ENCODE peak calls at places on chromosomes 2 and 18, in ten cellular contexts. One of them, this sample, is unnamed.

GRCh38 chr18:62505669-62506494 is 16.9 kb upstream of the ZCCHC2 start:
- DNase-seq in IMR-90: no peak
- DNase-seq in tibial nerve: no peak
- DNase-seq in kidney epithelial cell: no peak
- DNase-seq in BE2C: no peak
- DNase-seq in ovary: no peak
- DNase-seq in left ventricle myocardium inferior: no peak
- DNase-seq in thyroid gland: no peak
- DNase-seq in mammary epithelial cell: peak; percentile 24
- DNase-seq in Panc1: no peak
- DNase-seq in this sample: peak; percentile 29

GRCh38 chr18:77635441-77635840 is 385.8 kb downstream of the GALR1 start:
- DNase-seq in IMR-90: no peak
- DNase-seq in tibial nerve: no peak
- DNase-seq in kidney epithelial cell: no peak
- DNase-seq in BE2C: no peak
- DNase-seq in ovary: peak; percentile 55
- DNase-seq in left ventricle myocardium inferior: peak; percentile 34
- DNase-seq in thyroid gland: no peak
- DNase-seq in mammary epithelial cell: no peak
- DNase-seq in Panc1: no peak
- DNase-seq in this sample: no peak

GRCh38 chr18:13259701-13260100 is 41.1 kb downstream of the LDLRAD4 start:
- DNase-seq in IMR-90: no peak
- DNase-seq in tibial nerve: no peak
- DNase-seq in kidney epithelial cell: no peak
- DNase-seq in BE2C: no peak
- DNase-seq in ovary: no peak
- DNase-seq in left ventricle myocardium inferior: no peak
- DNase-seq in thyroid gland: no peak
- DNase-seq in mammary epithelial cell: no peak
- DNase-seq in Panc1: no peak
- DNase-seq in this sample: no peak

GRCh38 chr2:108988796-108989713 is at the start of gene EDAR:
- DNase-seq in IMR-90: no peak
- DNase-seq in tibial nerve: no peak
- DNase-seq in kidney epithelial cell: no peak
- DNase-seq in BE2C: peak; percentile 47
- DNase-seq in ovary: no peak
- DNase-seq in left ventricle myocardium inferior: peak; percentile 23
- DNase-seq in thyroid gland: peak; percentile 61
- DNase-seq in mammary epithelial cell: peak; percentile 70
- DNase-seq in Panc1: no peak
- DNase-seq in this sample: peak; percentile 74

GRCh38 chr2:45302011-45302325 is 292.7 kb upstream of the SIX2 start:
- DNase-seq in IMR-90: no peak
- DNase-seq in tibial nerve: no peak
- DNase-seq in kidney epithelial cell: no peak
- DNase-seq in BE2C: no peak
- DNase-seq in ovary: no peak
- DNase-seq in left ventricle myocardium inferior: no peak
- DNase-seq in thyroid gland: peak; percentile 3
- DNase-seq in mammary epithelial cell: no peak
- DNase-seq in Panc1: no peak
- DNase-seq in this sample: no peak

GRCh38 chr2:239470151-239470900 is 69.5 kb upstream of the HDAC4 start:
- DNase-seq in IMR-90: no peak
- DNase-seq in tibial nerve: no peak
- DNase-seq in kidney epithelial cell: no peak
- DNase-seq in BE2C: no peak
- DNase-seq in ovary: no peak
- DNase-seq in left ventricle myocardium inferior: no peak
- DNase-seq in thyroid gland: no peak
- DNase-seq in mammary epithelial cell: no peak
- DNase-seq in Panc1: no peak
- DNase-seq in this sample: no peak

GRCh38 chr2:209680596-209680995 is 91.0 kb upstream of the UNC80 start:
- DNase-seq in IMR-90: no peak
- DNase-seq in tibial nerve: no peak
- DNase-seq in kidney epithelial cell: no peak
- DNase-seq in BE2C: no peak
- DNase-seq in ovary: no peak
- DNase-seq in left ventricle myocardium inferior: no peak
- DNase-seq in thyroid gland: no peak
- DNase-seq in mammary epithelial cell: no peak
- DNase-seq in Panc1: no peak
- DNase-seq in this sample: no peak

GRCh38 chr2:7573166-7573845 is 656.1 kb downstream of the RNF144A start:
- DNase-seq in IMR-90: no peak
- DNase-seq in tibial nerve: no peak
- DNase-seq in kidney epithelial cell: no peak
- DNase-seq in BE2C: no peak
- DNase-seq in ovary: no peak
- DNase-seq in left ventricle myocardium inferior: no peak
- DNase-seq in thyroid gland: no peak
- DNase-seq in mammary epithelial cell: no peak
- DNase-seq in Panc1: no peak
- DNase-seq in this sample: no peak

GRCh38 chr2:4653989-4654388 is 950.6 kb downstream of the DCDC2C start:
- DNase-seq in IMR-90: no peak
- DNase-seq in tibial nerve: no peak
- DNase-seq in kidney epithelial cell: no peak
- DNase-seq in BE2C: no peak
- DNase-seq in ovary: no peak
- DNase-seq in left ventricle myocardium inferior: no peak
- DNase-seq in thyroid gland: no peak
- DNase-seq in mammary epithelial cell: no peak
- DNase-seq in Panc1: no peak
- DNase-seq in this sample: no peak

GRCh38 chr2:55922488-55922887 is 1.1 kb downstream of the EFEMP1 start:
- DNase-seq in IMR-90: peak; percentile 58
- DNase-seq in tibial nerve: no peak
- DNase-seq in kidney epithelial cell: no peak
- DNase-seq in BE2C: no peak
- DNase-seq in ovary: peak; percentile 15
- DNase-seq in left ventricle myocardium inferior: no peak
- DNase-seq in thyroid gland: no peak
- DNase-seq in mammary epithelial cell: peak; percentile 45
- DNase-seq in Panc1: no peak
- DNase-seq in this sample: peak; percentile 52
- H3K4me3 ChIP-seq in IMR-90: peak overlapping the region; percentile 92
- H3K4me3 ChIP-seq in tibial nerve: peak overlapping the region; percentile 54
- H3K4me3 ChIP-seq in kidney epithelial cell: peak overlapping the region; percentile 65
- H3K4me3 ChIP-seq in BE2C: no peak overlapping the region
- H3K4me3 ChIP-seq in ovary: peak overlapping the region; percentile 83
- H3K4me3 ChIP-seq in left ventricle myocardium inferior: peak overlapping the region; percentile 76
- H3K4me3 ChIP-seq in thyroid gland: no peak overlapping the region
- H3K4me3 ChIP-seq in mammary epithelial cell: peak overlapping the region; percentile 77
- H3K4me3 ChIP-seq in Panc1: no peak overlapping the region
- H3K4me3 ChIP-seq in this sample: peak overlapping the region; percentile 65

DNA sequence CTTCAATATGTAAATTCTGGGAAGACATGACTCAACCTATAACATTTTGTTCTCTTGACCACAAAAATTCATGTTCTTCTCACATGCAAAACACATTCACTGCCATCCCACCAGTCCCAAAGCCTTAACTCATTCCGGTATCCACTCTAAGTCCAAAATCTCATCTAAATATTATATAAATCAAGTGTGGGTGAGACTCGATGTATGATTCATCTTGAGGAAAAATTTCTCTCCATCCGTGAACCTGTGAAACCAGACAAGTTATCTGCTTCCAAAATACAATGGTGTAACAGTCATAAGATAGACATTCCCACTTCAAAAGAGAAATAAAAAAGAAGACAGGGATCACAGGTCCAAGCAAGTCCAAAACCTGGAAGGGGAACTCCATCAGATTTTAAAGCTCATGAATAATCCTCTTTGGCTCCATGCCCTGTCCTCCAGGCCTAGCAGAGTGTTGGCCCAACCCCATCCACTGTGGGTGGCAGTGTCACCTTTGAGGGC is 101.3 kb downstream of the RAD51AP2 start:
- DNase-seq in IMR-90: peak; percentile 81
- DNase-seq in tibial nerve: no peak
- DNase-seq in kidney epithelial cell: peak; percentile 61
- DNase-seq in BE2C: no peak
- DNase-seq in ovary: no peak
- DNase-seq in left ventricle myocardium inferior: no peak
- DNase-seq in thyroid gland: no peak
- DNase-seq in mammary epithelial cell: peak; percentile 99
- DNase-seq in Panc1: no peak
- DNase-seq in this sample: peak; percentile 100
- TF ChIP-seq CTCF in IMR-90: no peak
- TF ChIP-seq CTCF in tibial nerve: no peak
- TF ChIP-seq CTCF in kidney epithelial cell: no peak
- TF ChIP-seq CTCF in BE2C: no peak
- TF ChIP-seq CTCF in ovary: no peak
- TF ChIP-seq CTCF in left ventricle myocardium inferior: no peak
- TF ChIP-seq CTCF in thyroid gland: no peak
- TF ChIP-seq CTCF in mammary epithelial cell: no peak
- TF ChIP-seq CTCF in Panc1: no peak
- TF ChIP-seq CTCF in this sample: no peak

GRCh38 chr2:111116843-111117665 is 3.7 kb upstream of the BCL2L11 start:
- DNase-seq in IMR-90: peak; percentile 71
- DNase-seq in tibial nerve: peak; percentile 52
- DNase-seq in kidney epithelial cell: no peak
- DNase-seq in BE2C: peak; percentile 69
- DNase-seq in ovary: peak; percentile 67
- DNase-seq in left ventricle myocardium inferior: peak; percentile 67
- DNase-seq in thyroid gland: peak; percentile 92
- DNase-seq in mammary epithelial cell: peak; percentile 76
- DNase-seq in Panc1: peak; percentile 63
- DNase-seq in this sample: peak; percentile 61
- H3K27me3 ChIP-seq in IMR-90: peaks cover 39% of the 10 kb centered on the region
- H3K27me3 ChIP-seq in tibial nerve: no peaks in the 10 kb centered on the region
- H3K27me3 ChIP-seq in kidney epithelial cell: peaks cover 16% of the 10 kb centered on the region
- H3K27me3 ChIP-seq in BE2C: no peaks in the 10 kb centered on the region
- H3K27me3 ChIP-seq in ovary: no peaks in the 10 kb centered on the region
- H3K27me3 ChIP-seq in left ventricle myocardium inferior: peaks cover 67% of the 10 kb centered on the region
- H3K27me3 ChIP-seq in thyroid gland: peaks cover 7% of the 10 kb centered on the region
- H3K27me3 ChIP-seq in mammary epithelial cell: no peaks in the 10 kb centered on the region
- H3K27me3 ChIP-seq in Panc1: no peaks in the 10 kb centered on the region
- H3K27me3 ChIP-seq in this sample: peaks cover 1% of the 10 kb centered on the region

GRCh38 chr2:175576270-175576669 is 394.8 kb upstream of the ATP5MC3 start:
- DNase-seq in IMR-90: no peak
- DNase-seq in tibial nerve: no peak
- DNase-seq in kidney epithelial cell: no peak
- DNase-seq in BE2C: no peak
- DNase-seq in ovary: no peak
- DNase-seq in left ventricle myocardium inferior: no peak
- DNase-seq in thyroid gland: no peak
- DNase-seq in mammary epithelial cell: no peak
- DNase-seq in Panc1: no peak
- DNase-seq in this sample: no peak
- H3K4me3 ChIP-seq in IMR-90: no peak overlapping the region
- H3K4me3 ChIP-seq in tibial nerve: no peak overlapping the region
- H3K4me3 ChIP-seq in kidney epithelial cell: no peak overlapping the region
- H3K4me3 ChIP-seq in BE2C: no peak overlapping the region
- H3K4me3 ChIP-seq in ovary: no peak overlapping the region
- H3K4me3 ChIP-seq in left ventricle myocardium inferior: no peak overlapping the region
- H3K4me3 ChIP-seq in thyroid gland: no peak overlapping the region
- H3K4me3 ChIP-seq in mammary epithelial cell: no peak overlapping the region
- H3K4me3 ChIP-seq in Panc1: no peak overlapping the region
- H3K4me3 ChIP-seq in this sample: no peak overlapping the region

DNA sequence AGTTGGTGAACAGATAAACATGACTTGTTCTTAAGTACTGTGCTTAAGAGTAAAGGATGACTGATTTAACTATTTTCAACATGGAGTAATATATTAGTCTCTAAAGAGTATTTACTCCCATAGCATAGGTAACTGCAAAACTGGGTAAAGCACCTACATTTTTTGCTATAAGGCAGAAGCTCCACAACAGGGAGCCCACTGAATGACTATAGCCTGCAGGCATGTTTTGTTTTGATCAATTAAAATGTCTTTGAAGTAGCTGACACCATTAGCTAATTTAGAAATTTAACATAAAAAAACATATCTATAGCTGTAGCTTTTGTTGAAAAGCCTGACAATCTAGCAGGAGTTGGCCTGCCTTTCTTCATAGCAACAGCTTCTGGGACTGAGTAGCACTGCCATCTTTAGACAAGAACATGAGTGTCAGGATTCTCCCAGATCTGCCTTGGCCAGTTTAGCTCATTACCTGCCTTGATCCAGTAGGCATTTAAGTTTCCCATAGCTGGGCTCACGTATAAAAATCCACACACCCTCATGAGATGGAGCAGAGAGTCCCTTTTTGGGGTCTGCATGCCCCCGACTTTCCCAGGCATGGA is 1935.1 kb upstream of the PIK3C3 start:
- DNase-seq in IMR-90: no peak
- DNase-seq in tibial nerve: no peak
- DNase-seq in kidney epithelial cell: no peak
- DNase-seq in BE2C: no peak
- DNase-seq in ovary: no peak
- DNase-seq in left ventricle myocardium inferior: no peak
- DNase-seq in thyroid gland: no peak
- DNase-seq in mammary epithelial cell: no peak
- DNase-seq in Panc1: no peak
- DNase-seq in this sample: no peak
- TF ChIP-seq CTCF in IMR-90: no peak
- TF ChIP-seq CTCF in tibial nerve: no peak
- TF ChIP-seq CTCF in kidney epithelial cell: no peak
- TF ChIP-seq CTCF in BE2C: no peak
- TF ChIP-seq CTCF in ovary: no peak
- TF ChIP-seq CTCF in left ventricle myocardium inferior: no peak
- TF ChIP-seq CTCF in thyroid gland: no peak
- TF ChIP-seq CTCF in mammary epithelial cell: peak; percentile 35
- TF ChIP-seq CTCF in Panc1: no peak
- TF ChIP-seq CTCF in this sample: no peak